ENCODE peak calls at places on chromosomes 6 and 20, in eight cellular contexts. L, A, V, K, G, F, Y and B are unnamed samples.

GRCh38 chr20:19909696-19910095 is 107.5 kb upstream of the NAA20 start:
- DNase-seq in L (no peak), V (peak; percentile 56), G (no peak), K (peak; percentile 9), Y (no peak), F (no peak), A (no peak), B (no peak)

GRCh38 chr20:23672158-23672557 is 16.7 kb downstream of the CST4 start:
- DNase-seq in G (no peak), A (no peak), Y (no peak), V (no peak), K (no peak), L (no peak), F (no peak), B (no peak)

GRCh38 chr6:45721665-45722064 is 294.0 kb downstream of the CLIC5 start:
- DNase-seq in V (no peak), L (no peak), A (no peak), K (no peak), Y (no peak), G (no peak), F (no peak), B (no peak)

GRCh38 chr6:92541457-92542060 is 877.8 kb downstream of the EPHA7 start:
- DNase-seq in G (no peak), K (no peak), Y (no peak), V (no peak), F (no peak), L (no peak), A (no peak), B (no peak)

GRCh38 chr6:113683968-113684367 is 173.2 kb upstream of the MARCKS start:
- DNase-seq in F (no peak), G (no peak), V (no peak), L (no peak), K (no peak), Y (no peak), A (no peak), B (no peak)

GRCh38 chr20:36507746-36508145 is 33.6 kb upstream of the MYL9 start:
- DNase-seq in L (no peak), G (no peak), V (no peak), A (no peak), K (no peak), F (no peak), Y (no peak), B (no peak)

GRCh38 chr6:118705799-118706481 is 54.5 kb upstream of the CEP85L start:
- DNase-seq in V (no peak), Y (peak; percentile 83), G (no peak), K (no peak), F (no peak), A (no peak), L (peak; percentile 61), B (no peak)

GRCh38 chr6:39296745-39297640 is 17.2 kb downstream of the KCNK17 start:
- DNase-seq in K (no peak), L (no peak), G (no peak), Y (peak; percentile 8), V (peak; percentile 51), A (no peak), F (no peak), B (no peak)

GRCh38 chr6:36308514-36308913 is 28.2 kb downstream of the BNIP5 start:
- DNase-seq in K (no peak), F (no peak), G (no peak), A (no peak), V (no peak), L (no peak), Y (no peak), B (no peak)

GRCh38 chr6:49553353-49553752 is 2.9 kb downstream of the C6orf141 start:
- DNase-seq in K (no peak), A (no peak), F (no peak), Y (peak; percentile 15), G (no peak), L (no peak), V (no peak), B (no peak)

GRCh38 chr6:93407186-93407585 is 12.2 kb downstream of the EPHA7 start:
- DNase-seq in F (no peak), A (no peak), V (no peak), K (no peak), Y (peak; percentile 0), L (no peak), G (no peak), B (no peak)

GRCh38 chr6:143583542-143584330 is 72.2 kb upstream of the FUCA2 start:
- DNase-seq in G (peak; percentile 79), L (no peak), K (no peak), A (no peak), F (no peak), Y (peak; percentile 75), V (no peak), B (peak; percentile 32)

GRCh38 chr6:130676077-130676772 is 151.0 kb upstream of the SMLR1 start:
- DNase-seq in V (no peak), F (no peak), G (no peak), L (peak; percentile 9), K (no peak), Y (no peak), A (no peak), B (no peak)

GRCh38 chr6:125314019-125314581 is 12.3 kb upstream of the HDDC2 start:
- DNase-seq in A (peak; percentile 62), V (peak; percentile 73), F (peak; percentile 6), K (peak; percentile 43), G (peak; percentile 23), Y (peak; percentile 76), L (peak; percentile 73), B (no peak)

GRCh38 chr20:38226553-38226952 is 34.0 kb downstream of the KIAA1755 start:
- DNase-seq in Y (no peak), A (peak; percentile 53), V (no peak), F (no peak), G (no peak), K (no peak), L (peak; percentile 81), B (no peak)